ENCODE peak calls at places on chromosome 14, in ten cellular contexts. J, U, P, N, E, Q, S, T, O and W are unnamed samples.

GRCh38 chr14:66000771-66001170 is 485.4 kb upstream of the CCDC196 start:
- DNase-seq in U (no peak), S (no peak), T (no peak), O (no peak), P (no peak), Q (no peak), E (no peak), J (no peak), N (no peak), W (no peak)

GRCh38 chr14:39374846-39375245 is 57.4 kb downstream of the FBXO33 start:
- DNase-seq in J (peak; percentile 62), O (peak; percentile 19), E (no peak), N (no peak), T (no peak), Q (peak; percentile 87), U (no peak), P (no peak), S (no peak), W (no peak)

GRCh38 chr14:31405599-31406251 is 14.6 kb downstream of the HEATR5A start:
- DNase-seq in U (no peak), O (no peak), N (no peak), T (no peak), J (no peak), P (no peak), E (no peak), Q (no peak), S (no peak), W (no peak)

GRCh38 chr14:46051801-46052200 is 599.8 kb downstream of the RPL10L start:
- DNase-seq in N (no peak), P (no peak), Q (no peak), U (no peak), O (no peak), E (no peak), S (no peak), J (no peak), T (no peak), W (no peak)

GRCh38 chr14:24329073-24329663 is 5.7 kb downstream of the ADCY4 start:
- DNase-seq in Q (no peak), N (peak; percentile 77), O (no peak), U (no peak), E (no peak), P (peak; percentile 70), T (no peak), S (no peak), J (no peak), W (no peak)

GRCh38 chr14:25108959-25109358 is 59.0 kb upstream of the STXBP6 start:
- DNase-seq in J (no peak), N (no peak), P (no peak), T (no peak), S (no peak), Q (peak; percentile 11), U (no peak), E (no peak), O (no peak), W (no peak)

GRCh38 chr14:93974833-93975232 is 1.5 kb downstream of the ASB2 start:
- DNase-seq in T (no peak), S (no peak), N (peak; percentile 74), J (no peak), O (no peak), U (no peak), E (no peak), P (peak; percentile 38), Q (no peak), W (no peak)

GRCh38 chr14:101109981-101110728 is 206.6 kb upstream of the RTL1 start:
- DNase-seq in U (no peak), E (no peak), Q (no peak), J (no peak), N (no peak), T (no peak), P (peak; percentile 52), O (no peak), S (peak; percentile 57), W (no peak)

GRCh38 chr14:76413106-76413961 is 37.4 kb downstream of the ESRRB start:
- DNase-seq in S (no peak), T (no peak), E (no peak), Q (no peak), N (no peak), P (peak; percentile 58), U (no peak), J (no peak), O (no peak), W (no peak)

GRCh38 chr14:64845878-64846277 is 33.8 kb downstream of the SPTB start:
- DNase-seq in E (no peak), U (no peak), T (no peak), S (no peak), N (no peak), O (peak; percentile 56), P (no peak), Q (peak; percentile 65), J (no peak), W (no peak)

GRCh38 chr14:59360923-59361794 is 104.0 kb downstream of the GPR135 start:
- DNase-seq in P (peak; percentile 79), J (peak; percentile 92), S (no peak), Q (peak; percentile 43), U (no peak), E (no peak), N (peak; percentile 94), T (no peak), O (no peak), W (no peak)

DNA sequence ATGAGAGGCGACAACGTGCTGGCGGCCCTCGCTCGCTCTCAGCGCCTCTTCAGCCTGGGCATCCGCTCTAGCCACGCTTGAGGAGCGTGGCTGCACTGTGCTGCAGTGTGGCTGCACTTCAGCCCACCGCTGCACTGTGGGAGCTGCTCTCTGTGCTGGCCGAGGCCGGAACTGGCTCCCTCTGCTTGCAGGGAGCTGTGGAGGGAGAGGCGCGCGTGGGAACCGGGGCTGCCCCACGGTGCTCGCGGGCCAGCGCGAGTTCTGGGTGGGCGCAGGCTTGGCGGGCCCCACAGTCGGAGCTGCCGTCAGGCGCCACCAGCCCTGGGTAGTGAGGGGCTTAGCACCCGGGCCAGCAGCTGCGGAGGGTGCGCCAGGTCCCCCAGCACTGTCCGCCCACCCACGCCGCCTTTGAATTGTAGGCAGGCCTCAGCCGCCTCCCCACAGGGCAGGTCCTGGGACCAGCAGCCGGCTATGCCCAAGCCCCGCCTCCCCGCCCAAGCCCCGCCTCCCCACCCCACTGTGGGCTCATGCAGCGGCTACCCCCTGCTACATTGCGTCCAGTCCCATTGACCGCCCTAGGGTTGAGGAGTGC is 974.2 kb downstream of the FSCB start:
- DNase-seq in E (no peak), P (no peak), N (no peak), U (no peak), O (no peak), Q (no peak), T (no peak), S (no peak), J (no peak), W (no peak)
- TF ChIP-seq CTCF in E (no peak), P (no peak), N (no peak), U (no peak), O (no peak), Q (no peak), T (no peak), S (no peak), J (no peak), W (no peak)

DNA sequence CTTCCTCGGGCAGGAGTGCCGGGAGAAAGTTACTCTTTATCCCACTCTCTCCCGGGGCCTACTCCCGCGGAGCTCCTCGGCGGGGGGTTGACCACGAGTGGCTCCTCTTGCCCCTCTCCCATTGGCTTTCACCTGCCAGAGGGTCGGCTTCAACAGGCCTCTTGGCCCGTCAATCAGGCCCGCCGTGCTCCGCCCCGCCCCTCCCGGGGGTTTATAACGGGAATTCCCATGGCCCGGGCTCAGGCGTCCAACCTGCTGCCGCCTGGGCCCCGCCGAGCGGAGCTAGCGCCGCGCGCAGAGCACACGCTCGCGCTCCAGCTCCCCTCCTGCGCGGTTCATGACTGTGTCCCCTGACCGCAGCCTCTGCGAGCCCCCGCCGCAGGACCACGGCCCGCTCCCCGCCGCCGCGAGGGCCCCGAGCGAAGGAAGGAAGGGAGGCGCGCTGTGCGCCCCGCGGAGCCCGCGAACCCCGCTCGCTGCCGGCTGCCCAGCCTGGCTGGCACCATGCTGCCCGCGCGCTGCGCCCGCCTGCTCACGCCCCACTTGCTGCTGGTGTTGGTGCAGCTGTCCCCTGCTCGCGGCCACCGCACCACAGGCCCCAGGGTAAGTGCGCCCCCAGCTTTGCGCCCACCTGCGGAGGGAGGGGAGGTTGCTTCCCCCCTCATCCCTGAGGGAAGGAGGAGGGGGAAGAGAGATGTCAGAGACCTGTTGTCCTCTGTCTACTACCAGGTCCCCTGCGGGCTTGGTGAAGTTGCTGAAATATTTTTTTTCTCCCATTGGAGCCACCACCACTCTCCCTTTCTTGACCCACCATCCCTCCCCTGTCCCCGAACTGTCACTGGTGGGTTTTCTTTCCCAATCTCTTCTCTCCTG is at the start of gene SMOC1:
- DNase-seq in O (peak; percentile 52), N (no peak), S (no peak), U (no peak), E (peak; percentile 73), T (peak; percentile 91), J (peak; percentile 14), Q (no peak), P (peak; percentile 76), W (peak; percentile 78)
- TF ChIP-seq CTCF in O (no peak), N (no peak), S (no peak), U (no peak), E (no peak), T (peak; percentile 11), J (no peak), Q (no peak), P (no peak), W (no peak)

GRCh38 chr14:78790262-78790661 is 620.1 kb downstream of the NRXN3 start:
- DNase-seq in O (no peak), U (no peak), E (no peak), N (no peak), J (no peak), P (no peak), S (no peak), T (peak; percentile 21), Q (no peak), W (no peak)
- TF ChIP-seq CTCF in O (peak; percentile 24), U (no peak), E (no peak), N (no peak), J (no peak), P (no peak), S (no peak), T (peak; percentile 63), Q (no peak), W (peak; percentile 45)

GRCh38 chr14:82855912-82856381 is 1322.3 kb upstream of the SEL1L start:
- DNase-seq in J (peak; percentile 37), O (peak; percentile 89), P (no peak), N (peak; percentile 6), S (no peak), Q (peak; percentile 6), U (no peak), T (no peak), E (no peak), W (no peak)
- TF ChIP-seq CTCF in J (peak; percentile 9), O (peak; percentile 56), P (no peak), N (no peak), S (peak; percentile 45), Q (peak; percentile 18), U (no peak), T (peak; percentile 28), E (no peak), W (peak; percentile 71)